ENCODE peak calls at places on chromosomes 6 and 20, in six cellular contexts. R, G, O, C, N and Q are unnamed samples.

GRCh38 chr20:4297141-4297826 is 281.9 kb upstream of the RNF24 start:
- DNase-seq in R (no peak), G (peak), O (no peak), C (no peak), N (no peak), Q (no peak)

GRCh38 chr6:144659202-144659731 is 374.1 kb downstream of the UTRN start:
- DNase-seq in R (no peak), G (no peak), O (no peak), C (peak), N (peak), Q (peak)

GRCh38 chr6:96537726-96538125 is 16.1 kb downstream of the UFL1 start:
- DNase-seq in R (no peak), G (no peak), O (no peak), C (no peak), N (no peak), Q (no peak)

GRCh38 chr6:1296542-1296941 is 15.4 kb upstream of the FOXQ1 start:
- DNase-seq in R (no peak), G (no peak), O (no peak), C (no peak), N (no peak), Q (no peak)

GRCh38 chr6:15531973-15532372 is 130.9 kb downstream of the DTNBP1 start:
- DNase-seq in R (no peak), G (no peak), O (no peak), C (no peak), N (no peak), Q (no peak)

GRCh38 chr6:150527100-150527499 is 72.6 kb upstream of the PLEKHG1 start:
- DNase-seq in R (no peak), G (no peak), O (no peak), C (no peak), N (no peak), Q (no peak)

GRCh38 chr6:57029213-57029612 is 17.3 kb upstream of the KIAA1586 start:
- DNase-seq in R (no peak), G (no peak), O (no peak), C (no peak), N (no peak), Q (no peak)

GRCh38 chr20:10547276-10548114 is 112.4 kb downstream of the SLX4IP start:
- DNase-seq in R (no peak), G (no peak), O (no peak), C (peak), N (no peak), Q (no peak)

GRCh38 chr6:148817689-148818088 is 70.9 kb downstream of the UST start:
- DNase-seq in R (no peak), G (no peak), O (no peak), C (no peak), N (no peak), Q (no peak)

GRCh38 chr20:46830886-46831632 is 63.6 kb upstream of the EYA2 start:
- DNase-seq in R (no peak), G (no peak), O (no peak), C (no peak), N (no peak), Q (no peak)